ENCODE peak calls at places on chromosomes 3 and 15, in ten cellular contexts. K, J, A, N, I, B, F, L, E and C are unnamed samples.

GRCh38 chr3:152400912-152401311 is 132.2 kb downstream of the MBNL1 start:
- DNase-seq in N (no peak), K (no peak), I (peak), B (no peak), E (no peak), L (no peak), J (no peak), F (peak), A (no peak), C (no peak)

GRCh38 chr3:134029256-134029733 is 430 bp downstream of the SLCO2A1 start:
- DNase-seq in I (no peak), F (no peak), L (no peak), B (no peak), A (peak), N (no peak), K (no peak), J (no peak), E (no peak), C (no peak)

GRCh38 chr15:71469393-71469792 is 341.0 kb upstream of the NR2E3 start:
- DNase-seq in J (no peak), F (no peak), L (no peak), K (no peak), N (no peak), B (no peak), E (no peak), I (peak), A (no peak), C (no peak)

GRCh38 chr3:141368062-141368924 is at the start of gene ZBTB38:
- DNase-seq in E (peak), A (peak), K (peak), F (peak), L (peak), N (peak), I (peak), B (peak), J (peak), C (peak)

GRCh38 chr15:64896371-64897069 is 15.2 kb upstream of the ANKDD1A start:
- DNase-seq in N (no peak), L (no peak), A (no peak), B (no peak), J (peak), K (no peak), E (no peak), F (no peak), I (no peak), C (no peak)

GRCh38 chr3:72872183-72872582 is 15.7 kb upstream of the GXYLT2 start:
- DNase-seq in F (no peak), E (no peak), J (no peak), N (no peak), K (no peak), B (no peak), I (peak), L (no peak), A (peak), C (no peak)

GRCh38 chr3:110526732-110527727 is 544.6 kb upstream of the NECTIN3 start:
- DNase-seq in K (no peak), E (no peak), I (peak), J (no peak), N (no peak), B (no peak), F (peak), L (no peak), A (peak), C (peak)

GRCh38 chr3:64674591-64675076 is 13.2 kb downstream of the ADAMTS9 start:
- DNase-seq in A (peak), L (no peak), I (no peak), J (no peak), K (no peak), B (no peak), F (no peak), E (no peak), N (no peak), C (no peak)

GRCh38 chr15:74863239-74864056 is 9.7 kb downstream of the SCAMP2 start:
- DNase-seq in J (no peak), K (no peak), I (peak), B (no peak), L (no peak), F (peak), N (no peak), E (no peak), A (no peak), C (peak)

GRCh38 chr3:33440578-33441321 is 545 bp upstream of the UBP1 start:
- DNase-seq in J (peak), N (peak), F (peak), I (peak), B (peak), A (peak), K (peak), E (peak), L (peak), C (peak)

GRCh38 chr15:64013179-64014043 is 32.9 kb downstream of the DAPK2 start:
- DNase-seq in J (no peak), L (no peak), I (peak), B (no peak), E (no peak), A (peak), F (peak), N (no peak), K (no peak), C (peak)

GRCh38 chr15:73116164-73116563 is 63.9 kb downstream of the NEO1 start:
- DNase-seq in A (no peak), K (no peak), B (no peak), N (no peak), L (no peak), J (no peak), I (no peak), E (no peak), F (no peak), C (no peak)

GRCh38 chr15:80841537-80841936 is 62.4 kb downstream of the CEMIP start:
- DNase-seq in E (no peak), L (no peak), J (no peak), B (no peak), N (no peak), K (no peak), A (no peak), F (no peak), I (no peak), C (no peak)

GRCh38 chr3:33060609-33061337 is 36.2 kb downstream of the GLB1 start:
- DNase-seq in A (no peak), J (no peak), B (no peak), E (no peak), I (no peak), F (no peak), N (no peak), K (no peak), L (no peak), C (no peak)

GRCh38 chr3:23457697-23458096 is 254.6 kb downstream of the UBE2E2 start:
- DNase-seq in J (no peak), E (no peak), F (no peak), L (no peak), B (no peak), K (no peak), I (no peak), A (no peak), N (no peak), C (no peak)

GRCh38 chr15:94297543-94297942 is 66.2 kb downstream of the MCTP2 start:
- DNase-seq in N (no peak), K (no peak), J (no peak), F (no peak), E (peak), A (no peak), L (no peak), I (no peak), B (no peak), C (no peak)

GRCh38 chr3:193702967-193703366 is 110.0 kb downstream of the OPA1 start:
- DNase-seq in A (peak), K (no peak), L (no peak), N (no peak), E (no peak), I (no peak), F (no peak), J (no peak), B (no peak), C (no peak)

GRCh38 chr3:101179637-101180036 is 140.7 kb downstream of the IMPG2 start:
- DNase-seq in K (no peak), F (no peak), A (peak), J (no peak), I (peak), N (no peak), B (no peak), L (no peak), E (no peak), C (peak)

GRCh38 chr15:49621327-49622210 is 721 bp downstream of the DTWD1 start:
- DNase-seq in K (no peak), N (no peak), L (no peak), A (peak), E (no peak), F (peak), I (no peak), B (no peak), J (no peak), C (peak)

GRCh38 chr3:142998439-142998838 is 2.9 kb upstream of the U2SURP start:
- DNase-seq in F (no peak), B (no peak), N (no peak), I (peak), E (no peak), J (no peak), L (no peak), K (no peak), A (peak), C (no peak)

GRCh38 chr3:142992323-142992722 is 9.0 kb upstream of the U2SURP start:
- DNase-seq in B (no peak), L (no peak), K (no peak), J (no peak), N (no peak), I (no peak), E (no peak), F (no peak), A (no peak), C (no peak)

GRCh38 chr3:142997330-142997729 is 4.0 kb upstream of the U2SURP start:
- DNase-seq in N (no peak), B (no peak), K (peak), J (no peak), F (no peak), E (no peak), A (no peak), I (no peak), L (no peak), C (no peak)

GRCh38 chr3:142990706-142991105 is 10.7 kb upstream of the U2SURP start:
- DNase-seq in J (no peak), E (no peak), L (no peak), N (no peak), B (no peak), K (no peak), F (no peak), A (no peak), I (no peak), C (no peak)

GRCh38 chr3:142993958-142994442 is 7.4 kb upstream of the U2SURP start:
- DNase-seq in B (peak), J (peak), I (peak), F (peak), A (peak), E (peak), L (peak), K (peak), N (peak), C (peak)
- TF ChIP-seq CTCF in B (peak), J (peak), I (peak), F (peak), A (peak), E (peak), L (peak), K (peak), N (peak), C (peak)

DNA sequence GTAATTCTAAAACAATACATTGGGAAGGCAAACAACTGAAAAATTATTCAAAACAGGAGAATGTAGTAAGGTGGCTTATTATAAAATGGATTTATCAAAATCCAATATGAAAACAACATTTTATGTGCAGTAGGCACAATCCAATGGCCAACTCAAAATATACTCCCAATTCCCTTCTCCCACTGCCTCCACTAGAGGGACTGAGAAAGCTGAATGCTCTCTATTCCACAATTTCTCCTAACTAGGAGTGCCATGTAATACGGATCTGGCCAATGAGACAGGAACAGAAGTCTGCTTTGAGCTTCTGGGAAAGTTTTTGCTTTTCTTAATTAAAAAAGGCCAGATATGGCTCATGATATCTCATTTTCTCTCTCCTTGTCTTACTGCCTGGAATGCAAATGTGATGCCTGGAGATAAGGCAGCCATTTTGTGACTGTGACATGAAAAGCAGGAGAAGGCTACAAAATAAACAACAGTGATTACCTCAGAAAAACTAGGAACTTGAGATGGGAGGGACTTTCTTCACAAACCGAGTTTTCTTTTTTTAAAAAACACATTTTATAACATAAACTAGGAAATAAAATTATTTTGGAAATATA is 18.8 kb upstream of the VGLL4 start:
- DNase-seq in F (peak), I (peak), J (no peak), A (peak), E (no peak), B (no peak), K (no peak), L (no peak), N (no peak), C (peak)
- TF ChIP-seq CTCF in F (peak), I (peak), J (peak), A (peak), E (no peak), B (no peak), K (peak), L (no peak), N (peak), C (peak)

GRCh38 chr15:25784141-25784540 is 79.0 kb downstream of the ATP10A start:
- DNase-seq in K (no peak), I (peak), J (no peak), A (no peak), F (no peak), E (no peak), B (no peak), N (no peak), L (no peak), C (no peak)

GRCh38 chr15:25785643-25786029 is 77.5 kb downstream of the ATP10A start:
- DNase-seq in E (no peak), I (no peak), L (no peak), J (no peak), N (peak), K (no peak), F (no peak), B (no peak), A (no peak), C (no peak)

GRCh38 chr15:25783134-25783533 is 80.0 kb downstream of the ATP10A start:
- DNase-seq in K (no peak), L (no peak), E (no peak), N (no peak), J (no peak), I (no peak), A (no peak), B (no peak), F (no peak), C (no peak)

GRCh38 chr15:25784876-25785642 is 78.1 kb downstream of the ATP10A start:
- DNase-seq in F (no peak), B (no peak), N (peak), L (no peak), E (no peak), K (no peak), J (no peak), A (peak), I (peak), C (no peak)

DNA sequence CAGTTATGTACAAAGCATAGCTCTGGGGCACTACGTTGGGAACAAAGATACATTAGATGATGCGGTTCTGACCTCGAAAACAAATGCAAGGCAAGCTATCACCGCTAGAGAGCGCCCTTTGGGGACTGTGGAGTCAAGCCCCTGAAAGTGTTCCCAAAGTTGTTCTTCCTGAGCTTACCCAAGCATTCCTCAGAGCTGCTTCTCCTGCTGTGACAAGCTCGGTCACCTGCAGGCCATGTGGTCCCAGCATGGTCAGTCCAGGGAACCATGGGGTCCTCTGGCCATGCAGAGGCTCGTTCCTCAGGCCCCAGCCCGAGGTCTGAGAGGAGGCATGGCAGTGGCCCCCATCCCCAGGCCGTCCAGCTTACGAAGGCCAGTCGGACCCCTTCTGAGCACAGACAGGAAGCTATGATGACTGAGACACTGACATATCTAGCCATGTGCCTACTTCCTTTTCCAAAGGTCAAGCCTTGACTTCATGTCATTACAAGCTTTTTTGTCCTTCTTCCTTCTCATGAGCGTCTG is 79.5 kb downstream of the ATP10A start:
- DNase-seq in N (no peak), A (peak), E (no peak), F (peak), J (no peak), I (peak), L (no peak), B (no peak), K (peak), C (no peak)
- TF ChIP-seq CTCF in N (peak), A (peak), E (no peak), F (peak), J (peak), I (peak), L (no peak), B (no peak), K (peak), C (no peak)

GRCh38 chr3:190581041-190581501 is 67.2 kb downstream of the IL1RAP start:
- DNase-seq in L (no peak), E (no peak), I (peak), N (no peak), A (peak), K (peak), B (no peak), F (no peak), J (no peak), C (no peak)
- TF ChIP-seq CTCF in L (no peak), E (no peak), I (no peak), N (no peak), A (no peak), K (no peak), B (no peak), F (no peak), J (no peak), C (no peak)

GRCh38 chr3:114370537-114371174 is 76.8 kb downstream of the TIGIT start:
- DNase-seq in B (no peak), N (no peak), K (no peak), L (no peak), F (no peak), I (no peak), E (no peak), J (no peak), A (no peak), C (no peak)
- TF ChIP-seq CTCF in B (no peak), N (no peak), K (no peak), L (no peak), F (peak), I (peak), E (no peak), J (no peak), A (peak), C (no peak)

GRCh38 chr3:25033407-25034029 is 394.5 kb upstream of the RARB start:
- DNase-seq in L (no peak), B (peak), I (no peak), A (peak), N (no peak), J (peak), F (peak), E (peak), K (peak), C (peak)
- TF ChIP-seq CTCF in L (no peak), B (peak), I (peak), A (peak), N (peak), J (peak), F (peak), E (peak), K (peak), C (peak)

DNA sequence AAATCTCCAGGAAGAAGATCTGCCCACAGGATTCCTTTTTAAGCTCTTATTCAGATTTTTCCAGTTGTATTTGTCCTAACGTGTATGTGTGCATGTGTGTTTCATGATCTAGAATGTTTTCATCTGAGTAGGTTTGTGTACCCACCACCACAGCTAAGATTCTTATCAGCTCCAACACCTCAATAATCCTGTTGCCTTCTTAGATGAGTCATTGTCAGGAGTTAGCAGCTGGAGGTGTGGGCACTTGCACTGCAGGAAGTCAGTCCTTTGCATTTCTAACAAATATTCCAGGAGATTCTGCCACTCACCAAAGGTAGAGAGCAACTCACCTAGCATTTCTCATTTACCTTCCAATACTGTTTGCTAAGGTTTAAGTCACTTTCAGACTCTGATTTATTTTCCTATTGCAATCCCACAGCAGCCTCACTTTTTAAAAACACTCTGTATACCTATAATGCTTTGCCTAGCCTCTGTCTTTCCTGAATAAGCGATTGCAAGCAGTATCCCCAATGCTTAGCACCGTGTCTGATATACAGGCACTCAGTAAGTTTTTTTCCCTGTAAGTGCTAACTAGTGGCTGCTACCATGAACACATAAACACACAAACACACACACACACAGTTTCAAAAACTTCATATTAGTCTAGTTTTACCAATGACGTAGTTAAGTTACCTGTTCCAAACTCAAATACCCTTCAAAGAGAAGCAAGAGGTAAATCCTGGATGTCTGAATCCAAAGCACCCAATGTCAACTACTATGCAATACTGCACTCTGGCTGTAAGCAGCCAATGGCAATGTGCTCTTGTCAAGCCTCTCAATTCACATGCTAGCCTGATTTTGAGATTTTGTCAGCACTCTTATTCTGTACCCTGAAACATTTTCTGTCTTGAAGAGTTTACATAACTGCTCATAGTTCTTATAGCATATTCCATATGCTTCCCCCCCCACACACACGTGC is 713.5 kb upstream of the LMCD1 start:
- DNase-seq in A (peak), L (no peak), B (no peak), K (peak), J (no peak), N (no peak), E (no peak), I (no peak), F (no peak), C (no peak)
- TF ChIP-seq CTCF in A (no peak), L (no peak), B (no peak), K (no peak), J (no peak), N (no peak), E (no peak), I (no peak), F (no peak), C (no peak)